ENCODE peak calls at places on chromosomes 13 and 19, in eight cellular contexts. A, T, H, I, P, J, C and E are unnamed samples. For H3K4me1, the result is how much of the 10 kb centered on the place peaks cover.

GRCh38 chr19:46944918-46945628 is 74.6 kb upstream of the NPAS1 start:
- DNase-seq in A (peak), T (no peak), H (peak), I (peak), P (peak), J (peak), C (peak), E (peak)

GRCh38 chr13:30113983-30114491 is 193.3 kb downstream of the KATNAL1 start:
- DNase-seq in A (no peak), T (no peak), H (no peak), I (peak), P (no peak), J (no peak), C (peak), E (no peak)

GRCh38 chr13:30581582-30581981 is 36.1 kb upstream of the USPL1 start:
- DNase-seq in A (no peak), T (no peak), H (no peak), I (no peak), P (no peak), J (peak), C (peak), E (no peak)

GRCh38 chr19:5651361-5651760 is 28.5 kb downstream of the SAFB start:
- DNase-seq in A (peak), T (no peak), H (no peak), I (no peak), P (no peak), J (no peak), C (no peak), E (no peak)

GRCh38 chr19:2524840-2525723 is 49.2 kb downstream of the GADD45B start:
- DNase-seq in A (no peak), T (no peak), H (no peak), I (no peak), P (no peak), J (no peak), C (no peak), E (peak)

GRCh38 chr19:49473868-49474544 is at the start of gene FLT3LG:
- DNase-seq in A (peak), T (peak), H (no peak), I (peak), P (peak), J (peak), C (peak), E (peak)

GRCh38 chr13:23160241-23161175 is 20.3 kb upstream of the SGCG start:
- DNase-seq in A (no peak), T (no peak), H (peak), I (no peak), P (no peak), J (no peak), C (peak), E (no peak)

GRCh38 chr13:102226591-102226990 is 175.3 kb downstream of the FGF14 start:
- DNase-seq in A (no peak), T (no peak), H (no peak), I (no peak), P (no peak), J (no peak), C (no peak), E (no peak)

GRCh38 chr19:2550431-2551171 is 74.7 kb downstream of the GADD45B start:
- DNase-seq in A (peak), T (no peak), H (no peak), I (no peak), P (no peak), J (no peak), C (no peak), E (no peak)

GRCh38 chr13:24134772-24135171 is 25.7 kb upstream of the SPATA13 start:
- DNase-seq in A (no peak), T (no peak), H (no peak), I (no peak), P (no peak), J (no peak), C (no peak), E (no peak)

GRCh38 chr19:2084993-2085720 is 11.0 kb downstream of the MOB3A start:
- DNase-seq in A (peak), T (peak), H (no peak), I (peak), P (peak), J (peak), C (no peak), E (peak)

GRCh38 chr13:86563308-86563707 is 764.1 kb upstream of the SLITRK6 start:
- DNase-seq in A (no peak), T (no peak), H (no peak), I (no peak), P (no peak), J (peak), C (no peak), E (no peak)

GRCh38 chr13:79470666-79471065 is 10.3 kb upstream of the NDFIP2 start:
- DNase-seq in A (no peak), T (no peak), H (no peak), I (no peak), P (no peak), J (no peak), C (no peak), E (no peak)

GRCh38 chr13:109939105-109939504 is 152.7 kb upstream of the IRS2 start:
- DNase-seq in A (no peak), T (no peak), H (no peak), I (no peak), P (no peak), J (no peak), C (no peak), E (no peak)

GRCh38 chr13:110629735-110630134 is 14.4 kb downstream of the NAXD start:
- DNase-seq in A (no peak), T (no peak), H (no peak), I (no peak), P (no peak), J (no peak), C (no peak), E (peak)

GRCh38 chr13:29676535-29676934 is 81.0 kb upstream of the SLC7A1 start:
- DNase-seq in A (no peak), T (no peak), H (no peak), I (no peak), P (no peak), J (no peak), C (peak), E (no peak)

GRCh38 chr19:16073988-16074387 is 2.3 kb upstream of the TPM4 start:
- DNase-seq in A (no peak), T (no peak), H (no peak), I (no peak), P (peak), J (peak), C (no peak), E (no peak)

GRCh38 chr19:11485245-11485837 is 4.5 kb upstream of the ELAVL3 start:
- DNase-seq in A (no peak), T (no peak), H (no peak), I (no peak), P (no peak), J (no peak), C (no peak), E (no peak)

GRCh38 chr13:94352057-94352456 is 127.4 kb downstream of the DCT start:
- DNase-seq in A (no peak), T (no peak), H (no peak), I (no peak), P (no peak), J (no peak), C (no peak), E (no peak)

GRCh38 chr19:32017341-32017948 is 328.0 kb upstream of the ZNF507 start:
- DNase-seq in A (no peak), T (no peak), H (no peak), I (no peak), P (no peak), J (no peak), C (no peak), E (no peak)

GRCh38 chr13:109773276-109773675 is 13.1 kb downstream of the IRS2 start:
- DNase-seq in A (no peak), T (no peak), H (no peak), I (no peak), P (no peak), J (no peak), C (no peak), E (no peak)

GRCh38 chr19:3950871-3951861 is 18.3 kb downstream of the NMRK2 start:
- DNase-seq in A (no peak), T (no peak), H (no peak), I (no peak), P (no peak), J (no peak), C (peak), E (peak)

GRCh38 chr13:50119593-50119992 is 104.3 kb downstream of the KCNRG start:
- DNase-seq in A (no peak), T (no peak), H (no peak), I (no peak), P (no peak), J (peak), C (peak), E (no peak)

GRCh38 chr13:114002771-114003321 is 29.0 kb upstream of the C13orf46 start:
- DNase-seq in A (peak), T (no peak), H (no peak), I (no peak), P (no peak), J (no peak), C (no peak), E (no peak)

GRCh38 chr13:39273953-39274352 is 235.7 kb downstream of the NHLRC3 start:
- DNase-seq in A (no peak), T (no peak), H (no peak), I (peak), P (no peak), J (peak), C (peak), E (no peak)

GRCh38 chr13:20942938-20943518 is 40.5 kb upstream of the XPO4 start:
- DNase-seq in A (no peak), T (no peak), H (no peak), I (peak), P (no peak), J (no peak), C (no peak), E (no peak)
- H3K27ac ChIP-seq in A (peak), T (peak), H (no peak), I (peak), P (peak), J (no peak), C (no peak), E (no peak)

GRCh38 chr13:44312898-44313551 is 60.6 kb upstream of the SERP2 start:
- DNase-seq in A (no peak), T (no peak), H (no peak), I (no peak), P (no peak), J (peak), C (no peak), E (peak)

GRCh38 chr13:44321961-44322360 is 51.7 kb upstream of the SERP2 start:
- DNase-seq in A (no peak), T (no peak), H (no peak), I (no peak), P (no peak), J (no peak), C (no peak), E (no peak)

GRCh38 chr13:44313674-44314073 is 60.0 kb upstream of the SERP2 start:
- DNase-seq in A (no peak), T (no peak), H (no peak), I (no peak), P (no peak), J (peak), C (no peak), E (no peak)

GRCh38 chr13:44320611-44321010 is 53.0 kb upstream of the SERP2 start:
- DNase-seq in A (no peak), T (no peak), H (no peak), I (no peak), P (no peak), J (no peak), C (no peak), E (no peak)

DNA sequence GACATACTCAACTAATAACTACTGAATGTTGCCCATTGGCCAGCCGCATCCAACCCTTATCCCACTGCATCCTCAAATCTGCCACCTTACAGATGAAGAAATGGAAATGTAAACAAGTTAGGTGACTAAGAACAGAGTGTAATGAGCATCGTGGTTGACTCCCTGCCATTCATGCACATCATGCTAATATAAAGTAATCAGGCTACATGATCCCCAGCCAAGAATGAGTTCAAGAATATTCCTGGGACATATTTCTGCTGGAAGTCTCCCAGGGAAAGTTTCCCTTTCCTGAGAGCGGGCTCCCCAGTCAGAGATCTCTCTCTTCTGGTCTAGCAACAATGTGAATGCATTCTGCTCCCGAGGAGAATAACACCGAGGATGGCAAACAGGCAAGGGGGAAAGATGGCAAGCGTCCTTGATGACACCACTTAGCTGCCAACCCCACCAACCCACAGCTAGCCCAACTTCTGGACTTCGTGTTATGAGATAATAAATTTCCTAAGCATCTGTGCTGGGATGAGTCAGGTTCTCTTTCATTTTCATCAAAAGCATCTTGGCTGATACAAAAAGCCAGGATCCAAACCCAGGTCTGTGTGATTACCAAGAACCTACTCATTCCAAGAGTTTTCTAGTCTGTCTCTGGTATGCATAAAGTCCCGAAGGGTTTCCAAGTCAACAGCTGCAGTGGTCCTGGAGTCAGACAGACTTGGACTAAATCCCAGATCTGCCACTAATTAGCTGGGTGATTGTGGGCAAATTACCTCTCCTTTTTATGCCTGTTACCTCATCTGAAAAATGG is 55.7 kb upstream of the SERP2 start:
- DNase-seq in A (no peak), T (no peak), H (no peak), I (no peak), P (no peak), J (no peak), C (no peak), E (no peak)
- H3K4me3 ChIP-seq in A (no peak), T (no peak), H (no peak), I (no peak), P (no peak), J (no peak), C (no peak), E (no peak)

DNA sequence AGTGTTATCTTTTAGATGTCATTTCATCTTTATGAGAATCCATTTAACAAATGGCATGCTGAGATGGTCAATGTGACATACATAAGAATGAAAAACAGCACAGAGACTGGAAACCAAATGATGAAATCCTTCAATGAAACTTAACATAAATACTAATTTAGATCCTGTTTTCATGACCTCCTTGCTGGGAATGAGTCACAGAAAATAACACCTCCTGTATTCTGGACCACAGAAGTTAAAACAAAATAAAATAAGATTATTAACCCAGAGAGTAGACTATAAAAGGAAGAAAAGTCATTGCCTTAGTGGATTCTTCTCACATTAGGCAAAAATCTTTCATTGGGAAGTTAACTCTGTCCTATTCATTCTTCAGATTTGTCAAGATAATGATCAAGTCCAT is 1.6 kb downstream of the DIAPH3 start:
- DNase-seq in A (no peak), T (no peak), H (no peak), I (no peak), P (no peak), J (peak), C (no peak), E (no peak)
- H3K4me1 ChIP-seq in A (under half), T (under half), H (under half), I (under half), P (under half), J (under half), C (under half), E (under half)

DNA sequence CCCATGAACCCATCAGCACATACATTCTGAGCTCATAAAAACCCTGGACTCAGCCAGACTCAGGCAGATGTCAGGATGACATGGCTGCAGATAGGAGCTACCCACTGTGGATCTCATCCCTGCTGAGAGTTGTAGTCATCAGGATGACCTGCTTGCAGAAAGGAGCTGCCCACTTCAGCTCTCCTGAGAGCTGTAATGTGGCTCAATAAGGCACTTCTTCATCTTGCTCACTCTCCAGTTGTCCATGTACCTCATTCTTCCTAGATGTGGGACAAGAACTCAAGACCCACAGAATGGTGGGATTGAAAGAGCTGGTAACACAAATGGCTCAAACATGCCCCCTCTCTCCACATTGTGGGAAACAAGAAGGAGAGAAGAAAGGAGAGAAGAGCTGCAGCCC is 58.2 kb downstream of the SLITRK1 start:
- DNase-seq in A (no peak), T (no peak), H (no peak), I (no peak), P (no peak), J (no peak), C (no peak), E (no peak)
- H3K27ac ChIP-seq in A (no peak), T (no peak), H (no peak), I (no peak), P (no peak), J (no peak), C (no peak), E (no peak)

DNA sequence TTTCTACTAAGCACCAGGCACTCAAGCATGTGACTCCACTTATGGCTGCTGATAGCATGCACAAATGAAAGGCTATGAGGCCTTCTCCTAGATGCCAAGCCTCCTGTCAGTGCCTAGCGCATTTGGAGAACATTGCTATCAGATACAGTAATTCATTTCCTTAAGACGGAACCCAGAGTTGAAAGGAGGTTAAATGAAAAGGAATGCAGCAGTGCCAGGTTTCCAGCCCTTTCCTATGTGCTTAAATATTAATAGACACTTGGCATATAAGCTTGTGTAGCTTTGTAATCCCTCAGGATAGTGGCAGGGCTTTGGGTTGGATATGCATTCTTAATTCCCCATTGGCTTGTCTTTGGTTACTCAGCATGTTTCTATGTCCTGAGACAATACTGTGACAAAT is 140.1 kb upstream of the FRY start:
- DNase-seq in A (no peak), T (no peak), H (no peak), I (no peak), P (no peak), J (peak), C (peak), E (no peak)
- H3K4me3 ChIP-seq in A (no peak), T (no peak), H (no peak), I (no peak), P (no peak), J (no peak), C (no peak), E (no peak)

GRCh38 chr13:28034256-28034655 is 45.8 kb upstream of the URAD start:
- DNase-seq in A (no peak), T (no peak), H (no peak), I (no peak), P (no peak), J (no peak), C (no peak), E (no peak)
- H3K4me1 ChIP-seq in A (under half), T (under half), H (under half), I (under half), P (under half), J (under half), C (under half), E (under half)

GRCh38 chr13:33280923-33281322 is 4.6 kb downstream of the STARD13 start:
- DNase-seq in A (no peak), T (no peak), H (no peak), I (no peak), P (no peak), J (no peak), C (no peak), E (no peak)

GRCh38 chr13:33278923-33279322 is 6.6 kb downstream of the STARD13 start:
- DNase-seq in A (no peak), T (no peak), H (no peak), I (no peak), P (no peak), J (no peak), C (no peak), E (no peak)

GRCh38 chr13:33279414-33279813 is 6.1 kb downstream of the STARD13 start:
- DNase-seq in A (no peak), T (no peak), H (no peak), I (peak), P (peak), J (no peak), C (no peak), E (no peak)

GRCh38 chr13:33280550-33280905 is 5.0 kb downstream of the STARD13 start:
- DNase-seq in A (no peak), T (no peak), H (no peak), I (no peak), P (no peak), J (no peak), C (no peak), E (no peak)

DNA sequence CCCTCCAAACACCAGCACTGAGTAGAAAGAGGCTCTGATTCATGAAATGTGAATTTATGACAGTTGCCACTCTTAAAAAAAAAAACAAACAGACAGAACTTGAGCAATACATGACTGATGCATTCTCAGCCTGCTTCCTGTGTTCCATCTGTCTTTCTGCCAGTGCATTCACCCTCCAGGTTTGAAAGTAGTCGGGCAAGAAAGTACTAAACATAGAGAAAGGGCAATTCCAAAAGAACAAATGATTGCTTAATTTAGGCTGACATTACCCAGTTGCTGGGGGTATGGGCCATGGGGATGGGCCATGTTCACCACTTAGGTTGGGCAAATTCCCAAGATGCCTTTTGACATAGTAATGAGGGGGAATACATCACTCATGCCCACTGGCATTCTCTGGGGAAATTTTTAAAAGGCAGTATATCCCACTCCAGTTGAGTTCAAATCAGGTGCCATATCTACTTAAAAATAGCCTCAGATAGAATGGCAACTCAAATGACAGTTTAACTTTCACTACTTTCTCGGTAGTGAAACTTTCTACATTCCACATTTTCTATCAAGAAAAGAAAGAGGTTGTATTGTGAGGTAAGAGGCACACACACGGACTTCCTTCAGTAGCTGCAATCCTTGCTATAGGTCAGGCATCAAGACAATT is 5.5 kb downstream of the STARD13 start:
- DNase-seq in A (no peak), T (no peak), H (no peak), I (no peak), P (peak), J (peak), C (no peak), E (peak)
- H3K27ac ChIP-seq in A (no peak), T (peak), H (no peak), I (peak), P (peak), J (peak), C (no peak), E (peak)